ENCODE peak calls at places on chromosomes 7 and 10, in six cellular contexts. Y, V, M, W, S and Q are unnamed samples.
A peak's percentile ranks its signal among the peaks of the same experiment; 100 is the strongest.

GRCh38 chr7:147197006-147197405 is 1080.4 kb downstream of the CNTNAP2 start:
- DNase-seq in Y (no peak), V (no peak), M (no peak), W (no peak), S (no peak), Q (peak; percentile 36)

GRCh38 chr10:33032354-33033254 is 74.6 kb upstream of the ITGB1 start:
- DNase-seq in Y (no peak), V (peak; percentile 36), M (peak; percentile 86), W (no peak), S (no peak), Q (peak; percentile 66)

GRCh38 chr7:34362621-34363020 is 295.4 kb upstream of the NPSR1 start:
- DNase-seq in Y (no peak), V (no peak), M (no peak), W (no peak), S (no peak), Q (no peak)

GRCh38 chr10:22894714-22895113 is 33.1 kb upstream of the ARMC3 start:
- DNase-seq in Y (no peak), V (no peak), M (no peak), W (no peak), S (no peak), Q (no peak)

GRCh38 chr10:14910953-14911352 is 32.3 kb downstream of the SUV39H2 start:
- DNase-seq in Y (no peak), V (no peak), M (no peak), W (no peak), S (no peak), Q (no peak)

GRCh38 chr7:73830872-73831655 is at the start of gene CLDN4:
- DNase-seq in Y (no peak), V (peak; percentile 93), M (no peak), W (no peak), S (peak; percentile 97), Q (no peak)

GRCh38 chr7:96151889-96152288 is 170.0 kb downstream of the SLC25A13 start:
- DNase-seq in Y (no peak), V (no peak), M (no peak), W (no peak), S (no peak), Q (no peak)

GRCh38 chr7:2777898-2778535 is 66.1 kb downstream of the GNA12 start:
- DNase-seq in Y (no peak), V (no peak), M (peak; percentile 50), W (no peak), S (no peak), Q (no peak)

GRCh38 chr7:72805526-72806494 is 22.2 kb downstream of the TYW1B start:
- DNase-seq in Y (no peak), V (no peak), M (peak; percentile 47), W (no peak), S (peak; percentile 40), Q (peak; percentile 72)

GRCh38 chr10:97566338-97566986 is 6.1 kb upstream of the ANKRD2 start:
- DNase-seq in Y (no peak), V (no peak), M (no peak), W (no peak), S (no peak), Q (no peak)

GRCh38 chr7:134446923-134447322 is 12.0 kb downstream of the AKR1B1 start:
- DNase-seq in Y (no peak), V (no peak), M (no peak), W (no peak), S (no peak), Q (no peak)

GRCh38 chr10:77586719-77587423 is 50.7 kb downstream of the KCNMA1 start:
- DNase-seq in Y (no peak), V (no peak), M (peak; percentile 92), W (no peak), S (no peak), Q (peak; percentile 98)

GRCh38 chr7:30280631-30281030 is 3.8 kb upstream of the ZNRF2 start:
- DNase-seq in Y (no peak), V (no peak), M (no peak), W (no peak), S (no peak), Q (no peak)

GRCh38 chr7:17674166-17674955 is 265.9 kb downstream of the SNX13 start:
- DNase-seq in Y (no peak), V (no peak), M (no peak), W (no peak), S (no peak), Q (no peak)

GRCh38 chr10:74103560-74104248 is 46.9 kb downstream of the AP3M1 start:
- DNase-seq in Y (no peak), V (peak; percentile 16), M (peak; percentile 38), W (no peak), S (no peak), Q (peak; percentile 71)
- TF ChIP-seq CTCF in Y (no peak), V (peak; percentile 35), M (peak; percentile 49), W (peak; percentile 48), S (no peak), Q (peak; percentile 68)

DNA sequence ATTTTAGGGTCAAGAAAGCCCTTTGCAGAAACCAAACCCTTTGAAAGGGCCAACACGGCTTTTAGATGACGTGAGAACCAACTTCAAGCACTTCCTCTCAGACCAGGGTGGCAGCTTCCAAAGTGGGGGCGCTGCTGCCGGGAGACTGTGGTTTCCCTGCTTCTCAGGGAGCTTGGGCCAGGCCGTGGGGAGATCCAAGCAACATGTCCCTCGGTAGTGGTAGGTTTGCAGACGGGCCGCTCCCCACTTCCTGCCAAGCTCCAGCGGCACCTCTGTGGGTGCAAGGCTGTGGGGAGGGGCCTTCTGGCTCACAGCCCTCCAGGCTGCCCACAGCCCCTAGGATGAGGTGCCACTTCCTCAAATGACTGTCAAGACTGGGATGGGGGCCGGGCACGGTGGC is 132.4 kb downstream of the FAM53B start:
- DNase-seq in Y (no peak), V (no peak), M (no peak), W (no peak), S (peak; percentile 38), Q (no peak)
- H3K4me3 ChIP-seq in Y (no peak overlapping the region), V (no peak overlapping the region), M (no peak overlapping the region), W (no peak overlapping the region), S (no peak overlapping the region), Q (no peak overlapping the region)

DNA sequence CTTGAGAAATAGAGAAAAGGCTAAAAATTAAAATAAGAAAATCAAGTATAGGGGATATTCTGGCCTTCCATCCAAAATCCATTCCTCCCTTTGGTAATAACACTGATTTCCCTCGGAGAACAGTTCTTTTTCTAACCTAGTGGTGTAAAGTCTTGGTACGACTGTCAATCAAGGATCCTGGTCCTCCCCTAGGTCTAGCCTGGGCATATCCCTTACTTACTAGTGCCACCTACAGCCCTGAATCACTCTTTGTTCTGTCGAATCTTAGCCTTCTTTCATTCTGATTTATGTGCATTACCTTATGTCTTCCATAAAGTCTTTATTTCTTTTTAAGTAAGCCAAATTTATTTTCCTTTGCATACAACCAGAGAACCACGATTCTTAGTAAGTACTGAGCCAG is 298.7 kb upstream of the LRRTM3 start:
- DNase-seq in Y (no peak), V (peak; percentile 66), M (no peak), W (peak; percentile 33), S (peak; percentile 4), Q (peak; percentile 20)
- TF ChIP-seq CTCF in Y (no peak), V (peak; percentile 44), M (no peak), W (no peak), S (peak; percentile 13), Q (peak; percentile 12)

GRCh38 chr10:114704720-114705119 is 46.6 kb upstream of the ABLIM1 start:
- DNase-seq in Y (no peak), V (no peak), M (no peak), W (no peak), S (no peak), Q (no peak)
- H3K4me3 ChIP-seq in Y (no peak overlapping the region), V (no peak overlapping the region), M (no peak overlapping the region), W (no peak overlapping the region), S (no peak overlapping the region), Q (no peak overlapping the region)